ENCODE peak calls at places on chromosome 6, in ten cellular contexts. Q is nucleus accumbens; W is effector CD8-positive, alpha-beta T cell; T is RWPE1; L is NCI-H774; A is fibroblast of gingiva; J is iPS DF 19.7; O is DMS53; N is Peyer's patch; I is T-cell. Y is an unnamed sample.

GRCh38 chr6:18100296-18100695 is 22.2 kb downstream of the NHLRC1 start:
- DNase-seq in Q (no peak), W (no peak), T (no peak), L (no peak), A (no peak), J (no peak), O (no peak), N (no peak), I (no peak), Y (peak)

GRCh38 chr6:13908955-13909381 is 15.8 kb upstream of the RNF182 start:
- DNase-seq in Q (no peak), W (peak), T (peak), L (peak), A (peak), J (no peak), O (peak), N (peak), I (no peak), Y (peak)

GRCh38 chr6:39203804-39204495 is 25.3 kb downstream of the KCNK5 start:
- DNase-seq in Q (no peak), W (no peak), T (peak), L (no peak), A (no peak), J (no peak), O (no peak), N (no peak), I (no peak), Y (no peak)

GRCh38 chr6:75205776-75206334 is at the start of gene COL12A1:
- DNase-seq in Q (no peak), W (no peak), T (peak), L (peak), A (peak), J (no peak), O (peak), N (peak), I (no peak), Y (no peak)

GRCh38 chr6:26270121-26270861 is 94.7 kb upstream of the BTN3A2 start:
- DNase-seq in Q (no peak), W (no peak), T (no peak), L (no peak), A (no peak), J (no peak), O (peak), N (peak), I (no peak), Y (no peak)

GRCh38 chr6:71187136-71187535 is 101.5 kb upstream of the OGFRL1 start:
- DNase-seq in Q (no peak), W (no peak), T (no peak), L (no peak), A (no peak), J (no peak), O (no peak), N (no peak), I (no peak), Y (no peak)

GRCh38 chr6:99808992-99809391 is 185.0 kb downstream of the MCHR2 start:
- DNase-seq in Q (no peak), W (no peak), T (no peak), L (no peak), A (no peak), J (no peak), O (no peak), N (no peak), I (no peak), Y (no peak)

GRCh38 chr6:71886184-71887005 is at the start of gene RIMS1:
- DNase-seq in Q (no peak), W (no peak), T (no peak), L (peak), A (no peak), J (peak), O (peak), N (no peak), I (no peak), Y (peak)

GRCh38 chr6:129749749-129750120 is 39.8 kb upstream of the ARHGAP18 start:
- DNase-seq in Q (no peak), W (no peak), T (peak), L (no peak), A (peak), J (no peak), O (no peak), N (no peak), I (no peak), Y (no peak)

GRCh38 chr6:84554706-84555105 is 209.7 kb downstream of the TBX18 start:
- DNase-seq in Q (no peak), W (no peak), T (no peak), L (no peak), A (peak), J (no peak), O (no peak), N (no peak), I (no peak), Y (no peak)

GRCh38 chr6:160030103-160030502 is 61.2 kb downstream of the IGF2R start:
- DNase-seq in Q (no peak), W (no peak), T (peak), L (no peak), A (peak), J (no peak), O (peak), N (peak), I (no peak), Y (peak)

GRCh38 chr6:137699036-137699683 is 167.9 kb upstream of the TNFAIP3 start:
- DNase-seq in Q (no peak), W (no peak), T (no peak), L (no peak), A (no peak), J (no peak), O (no peak), N (no peak), I (no peak), Y (no peak)

GRCh38 chr6:26121141-26122004 is 34.1 kb downstream of the HFE start:
- DNase-seq in Q (no peak), W (no peak), T (no peak), L (no peak), A (no peak), J (no peak), O (peak), N (no peak), I (no peak), Y (no peak)

GRCh38 chr6:151240036-151240685 is 394 bp downstream of the AKAP12 start:
- DNase-seq in Q (peak), W (no peak), T (peak), L (no peak), A (peak), J (no peak), O (peak), N (peak), I (no peak), Y (peak)

GRCh38 chr6:159754959-159755914 is 6.6 kb upstream of the ACAT2 start:
- DNase-seq in Q (no peak), W (no peak), T (no peak), L (no peak), A (peak), J (no peak), O (no peak), N (no peak), I (no peak), Y (no peak)

Y was measured in SK-MEL-5.